ENCODE peak calls at places on chromosome 18, in six cellular contexts. U is cardiac muscle cell, I is iPS-NIHi11, M is GM20000, H is NCI-H69, F is fibroblast of lung. D is an unnamed sample.
A peak's percentile ranks its signal among the peaks of the same experiment; 100 is the strongest.

GRCh38 chr18:57859314-57859713 is 56.2 kb upstream of the ATP8B1 start:
- DNase-seq in M (peak; percentile 14), I (peak; percentile 52), F (peak; percentile 33), U (peak; percentile 50), H (peak; percentile 76), D (no peak)

GRCh38 chr18:46676162-46676830 is 19.3 kb upstream of the LOXHD1 start:
- DNase-seq in H (peak; percentile 49), U (no peak), F (peak; percentile 8), I (no peak), M (no peak), D (peak; percentile 26)

GRCh38 chr18:56036673-56037072 is 448.7 kb upstream of the TCF4 start:
- DNase-seq in U (no peak), H (peak; percentile 86), F (peak; percentile 38), M (no peak), I (no peak), D (no peak)

GRCh38 chr18:28045880-28046279 is 131.1 kb downstream of the CDH2 start:
- DNase-seq in M (no peak), U (no peak), I (no peak), H (no peak), F (no peak), D (no peak)

GRCh38 chr18:9506046-9506792 is 30.9 kb downstream of the RALBP1 start:
- DNase-seq in I (peak; percentile 29), F (no peak), M (no peak), H (peak; percentile 47), U (peak; percentile 42), D (no peak)

GRCh38 chr18:48928787-48929186 is 22.0 kb downstream of the SMAD7 start:
- DNase-seq in I (no peak), H (peak; percentile 99), F (peak; percentile 67), U (no peak), M (peak; percentile 62), D (no peak)

GRCh38 chr18:64134044-64134757 is 14.7 kb downstream of the LINC00305 start:
- DNase-seq in M (no peak), U (no peak), H (peak; percentile 80), I (peak; percentile 46), F (no peak), D (no peak)

GRCh38 chr18:11661430-11661829 is 27.6 kb upstream of the GNAL start:
- DNase-seq in M (no peak), I (no peak), H (no peak), U (no peak), F (no peak), D (no peak)

GRCh38 chr18:36780748-36781147 is 48.1 kb downstream of the TPGS2 start:
- DNase-seq in U (no peak), H (no peak), F (peak; percentile 18), I (no peak), M (no peak), D (no peak)